ENCODE peak calls at places on chromosomes 11 and 22, in ten cellular contexts. M is left lung, J is testis, R is colonic mucosa, B is SK-N-MC, L is tibial artery, H is SJCRH30, K is pancreas, W is T-helper 17 cell, O is PC-3. N is an unnamed sample.

GRCh38 chr11:118054712-118055640 is 21.9 kb upstream of the TMPRSS4 start:
- DNase-seq in O (no peak), B (no peak), K (no peak), H (peak; percentile 8), W (no peak), R (no peak), M (no peak), L (no peak), J (peak; percentile 11), N (no peak)

GRCh38 chr11:79087957-79088318 is 352.9 kb downstream of the TENM4 start:
- DNase-seq in W (no peak), H (no peak), J (no peak), O (no peak), R (no peak), M (no peak), L (no peak), K (no peak), B (no peak), N (no peak)

GRCh38 chr11:87144266-87144665 is 106.5 kb downstream of the TMEM135 start:
- DNase-seq in L (no peak), W (no peak), B (no peak), K (no peak), M (no peak), H (peak; percentile 59), R (no peak), J (no peak), O (peak; percentile 22), N (no peak)

GRCh38 chr11:31641477-31642062 is 132.0 kb downstream of the ELP4 start:
- DNase-seq in B (no peak), O (peak; percentile 70), K (peak; percentile 13), R (peak; percentile 27), J (peak; percentile 60), L (no peak), H (peak; percentile 33), W (no peak), M (no peak), N (no peak)

GRCh38 chr22:37283393-37283937 is 1.2 kb downstream of the CYTH4 start:
- DNase-seq in K (no peak), H (no peak), O (no peak), L (no peak), M (peak; percentile 79), R (peak; percentile 52), W (peak; percentile 39), B (no peak), J (no peak), N (no peak)

GRCh38 chr11:114880458-114880857 is 202.1 kb downstream of the NXPE2 start:
- DNase-seq in W (no peak), R (no peak), K (no peak), B (no peak), O (no peak), M (no peak), J (no peak), H (no peak), L (no peak), N (no peak)

GRCh38 chr11:76135491-76135890 is 70.8 kb downstream of the WNT11 start:
- DNase-seq in L (no peak), K (no peak), M (no peak), B (no peak), H (no peak), O (no peak), R (no peak), W (no peak), J (no peak), N (no peak)

GRCh38 chr22:39254789-39255298 is 10.1 kb upstream of the PDGFB start:
- DNase-seq in J (no peak), K (no peak), L (no peak), B (no peak), O (peak; percentile 38), R (no peak), H (peak; percentile 57), W (peak; percentile 16), M (no peak), N (no peak)

GRCh38 chr22:30968015-30968923 is at the start of gene MORC2:
- DNase-seq in H (peak; percentile 61), O (peak; percentile 24), K (peak; percentile 69), R (peak; percentile 76), W (no peak), B (no peak), M (no peak), L (no peak), J (peak; percentile 73), N (peak; percentile 66)

GRCh38 chr11:65008873-65009272 is 5.1 kb upstream of the ARL2 start:
- DNase-seq in B (no peak), M (peak; percentile 3), H (no peak), K (no peak), R (no peak), L (no peak), O (no peak), W (no peak), J (no peak), N (no peak)

GRCh38 chr11:126318642-126319373 is 14.9 kb downstream of the DCPS start:
- DNase-seq in R (no peak), H (peak; percentile 92), B (peak; percentile 73), J (peak; percentile 56), K (no peak), W (no peak), L (peak; percentile 62), M (no peak), O (peak; percentile 43), N (peak; percentile 49)

GRCh38 chr11:83691387-83692088 is 405.4 kb upstream of the CCDC90B start:
- DNase-seq in B (no peak), L (peak; percentile 22), M (no peak), R (no peak), K (peak; percentile 23), H (no peak), O (no peak), W (no peak), J (peak; percentile 23), N (no peak)

GRCh38 chr11:111540114-111540920 is at the start of gene LAYN:
- DNase-seq in M (peak; percentile 83), H (no peak), W (peak; percentile 11), R (peak; percentile 22), J (peak; percentile 55), K (no peak), B (no peak), L (peak; percentile 43), O (no peak), N (peak; percentile 55)

GRCh38 chr22:37561209-37562048 is 1.1 kb downstream of the CDC42EP1 start:
- DNase-seq in B (peak; percentile 6), O (peak; percentile 84), K (peak; percentile 96), L (peak; percentile 95), J (peak; percentile 96), W (peak; percentile 59), H (peak; percentile 84), M (peak; percentile 91), R (peak; percentile 99), N (peak; percentile 92)

GRCh38 chr11:69748637-69749036 is 26.5 kb downstream of the FGF4 start:
- DNase-seq in W (no peak), K (no peak), O (no peak), J (no peak), M (no peak), R (no peak), B (no peak), L (no peak), H (no peak), N (no peak)

GRCh38 chr11:68257477-68258362 is 14.1 kb downstream of the C11orf24 start:
- DNase-seq in B (peak; percentile 84), M (peak; percentile 98), W (peak; percentile 79), R (peak; percentile 98), J (peak; percentile 98), O (peak; percentile 96), H (peak; percentile 96), L (peak; percentile 95), K (peak; percentile 97), N (peak; percentile 97)

GRCh38 chr11:120574881-120575280 is 63.3 kb downstream of the GRIK4 start:
- DNase-seq in L (no peak), W (no peak), B (no peak), R (no peak), J (no peak), K (no peak), O (no peak), H (no peak), M (no peak), N (no peak)

GRCh38 chr11:74820763-74821162 is 72.1 kb downstream of the RNF169 start:
- DNase-seq in K (no peak), B (no peak), W (no peak), L (no peak), J (no peak), R (no peak), O (peak; percentile 57), H (no peak), M (no peak), N (no peak)

DNA sequence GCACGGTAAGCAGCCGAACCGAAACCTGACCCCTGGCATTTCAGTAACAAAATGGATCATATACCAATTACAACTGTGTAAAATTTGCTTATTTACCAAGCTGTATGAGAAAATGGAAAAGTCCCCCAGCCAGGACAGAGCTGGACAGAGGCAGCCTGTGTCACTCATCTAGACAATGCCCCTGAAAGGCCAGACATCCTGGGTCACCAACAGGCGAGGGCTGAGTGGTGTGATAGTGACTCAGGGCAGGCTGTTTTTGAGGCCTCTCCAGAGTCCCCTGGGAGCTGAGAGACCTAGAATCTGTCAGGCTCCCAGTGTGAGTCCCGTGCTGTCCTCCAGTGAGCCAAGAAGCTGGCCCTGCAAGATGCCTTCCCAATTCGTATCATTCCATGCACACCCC is 680.4 kb downstream of the TBC1D22A start:
- DNase-seq in J (no peak), L (no peak), M (peak; percentile 13), K (no peak), O (no peak), H (no peak), R (peak; percentile 3), B (no peak), W (no peak), N (no peak)
- H3K9me3 ChIP-seq in J (no peaks in the 10 kb centered on the region), L (no peaks in the 10 kb centered on the region), M (peaks cover 24% of the 10 kb centered on the region), K (no peaks in the 10 kb centered on the region), O (no peaks in the 10 kb centered on the region), H (no peaks in the 10 kb centered on the region), R (no peaks in the 10 kb centered on the region), B (no peaks in the 10 kb centered on the region), W (no peaks in the 10 kb centered on the region), N (peaks cover 37% of the 10 kb centered on the region)

GRCh38 chr22:49077036-49077393 is 750.7 kb downstream of the BRD1 start:
- DNase-seq in O (no peak), B (no peak), M (no peak), J (no peak), R (no peak), H (no peak), W (no peak), K (no peak), L (no peak), N (no peak)
- H3K9me3 ChIP-seq in O (no peaks in the 10 kb centered on the region), B (no peaks in the 10 kb centered on the region), M (no peaks in the 10 kb centered on the region), J (no peaks in the 10 kb centered on the region), R (no peaks in the 10 kb centered on the region), H (no peaks in the 10 kb centered on the region), W (no peaks in the 10 kb centered on the region), K (no peaks in the 10 kb centered on the region), L (no peaks in the 10 kb centered on the region), N (no peaks in the 10 kb centered on the region)

GRCh38 chr22:29940526-29940925 is 57.6 kb downstream of the MTMR3 start:
- DNase-seq in W (no peak), K (no peak), L (no peak), M (no peak), J (no peak), B (no peak), O (no peak), H (no peak), R (no peak), N (no peak)
- H3K9me3 ChIP-seq in W (no peaks in the 10 kb centered on the region), K (no peaks in the 10 kb centered on the region), L (no peaks in the 10 kb centered on the region), M (no peaks in the 10 kb centered on the region), J (no peaks in the 10 kb centered on the region), B (no peaks in the 10 kb centered on the region), O (no peaks in the 10 kb centered on the region), H (no peaks in the 10 kb centered on the region), R (no peaks in the 10 kb centered on the region), N (no peaks in the 10 kb centered on the region)

DNA sequence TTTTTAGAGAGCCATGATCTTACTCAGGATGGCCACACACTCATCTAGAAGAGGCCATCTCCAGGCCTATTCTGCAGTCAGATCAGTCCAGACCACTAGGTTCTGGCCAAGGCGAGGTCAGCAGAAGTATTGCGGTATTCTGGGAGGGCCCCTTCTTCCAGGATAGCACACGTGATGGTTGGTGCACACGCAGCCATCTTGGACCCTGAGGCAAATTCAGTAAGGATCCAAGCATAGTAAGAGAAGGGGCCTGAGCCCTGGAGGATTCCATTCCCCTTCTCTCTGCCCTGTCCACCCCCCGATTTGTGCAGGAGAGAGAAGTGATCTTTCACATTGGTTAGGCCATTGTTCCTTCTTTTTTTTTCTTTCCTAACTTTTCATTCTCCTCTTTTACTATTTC is 957.9 kb downstream of the BRD1 start:
- DNase-seq in B (no peak), H (no peak), K (no peak), R (no peak), M (no peak), W (no peak), O (no peak), L (no peak), J (no peak), N (no peak)
- H3K9me3 ChIP-seq in B (no peaks in the 10 kb centered on the region), H (no peaks in the 10 kb centered on the region), K (no peaks in the 10 kb centered on the region), R (no peaks in the 10 kb centered on the region), M (peaks cover 6% of the 10 kb centered on the region), W (no peaks in the 10 kb centered on the region), O (no peaks in the 10 kb centered on the region), L (no peaks in the 10 kb centered on the region), J (no peaks in the 10 kb centered on the region), N (no peaks in the 10 kb centered on the region)

N was measured in breast epithelium.